ENCODE peak calls at places on chromosomes 7 and 10, in ten cellular contexts. One of them, this sample, is unnamed.

GRCh38 chr7:92953657-92954056 is 117.3 kb upstream of the CDK6 start:
- DNase-seq in CD8-positive, alpha-beta T cell: no peak
- DNase-seq in heart right ventricle: no peak
- DNase-seq in GM10248: no peak
- DNase-seq in sigmoid colon: no peak
- DNase-seq in ascending aorta: no peak
- DNase-seq in WTC11: no peak
- DNase-seq in neural crest cell: no peak
- DNase-seq in MM.1S: no peak
- DNase-seq in neural progenitor cell: peak
- DNase-seq in this sample: no peak

GRCh38 chr10:118148245-118148644 is 101.5 kb upstream of the RAB11FIP2 start:
- DNase-seq in heart right ventricle: no peak
- DNase-seq in GM10248: no peak
- DNase-seq in sigmoid colon: no peak
- DNase-seq in ascending aorta: no peak
- DNase-seq in MM.1S: no peak
- DNase-seq in WTC11: no peak
- DNase-seq in neural progenitor cell: peak
- DNase-seq in CD8-positive, alpha-beta T cell: no peak
- DNase-seq in neural crest cell: no peak
- DNase-seq in this sample: no peak

GRCh38 chr10:34213193-34213804 is 601.8 kb downstream of the PARD3 start:
- DNase-seq in CD8-positive, alpha-beta T cell: no peak
- DNase-seq in sigmoid colon: no peak
- DNase-seq in ascending aorta: no peak
- DNase-seq in WTC11: no peak
- DNase-seq in heart right ventricle: no peak
- DNase-seq in neural progenitor cell: no peak
- DNase-seq in MM.1S: no peak
- DNase-seq in GM10248: no peak
- DNase-seq in neural crest cell: no peak
- DNase-seq in this sample: no peak

GRCh38 chr10:132457328-132458070 is 60.5 kb downstream of the PWWP2B start:
- DNase-seq in neural crest cell: no peak
- DNase-seq in WTC11: no peak
- DNase-seq in neural progenitor cell: no peak
- DNase-seq in GM10248: no peak
- DNase-seq in ascending aorta: no peak
- DNase-seq in sigmoid colon: no peak
- DNase-seq in CD8-positive, alpha-beta T cell: no peak
- DNase-seq in heart right ventricle: peak
- DNase-seq in MM.1S: peak
- DNase-seq in this sample: no peak

GRCh38 chr10:17229967-17230682 is 2.1 kb downstream of the VIM start:
- DNase-seq in ascending aorta: peak
- DNase-seq in sigmoid colon: peak
- DNase-seq in GM10248: peak
- DNase-seq in MM.1S: peak
- DNase-seq in CD8-positive, alpha-beta T cell: peak
- DNase-seq in neural crest cell: peak
- DNase-seq in neural progenitor cell: peak
- DNase-seq in heart right ventricle: peak
- DNase-seq in WTC11: peak
- DNase-seq in this sample: peak

GRCh38 chr10:20582041-20582440 is 315.1 kb downstream of the NEBL start:
- DNase-seq in MM.1S: no peak
- DNase-seq in neural progenitor cell: no peak
- DNase-seq in GM10248: no peak
- DNase-seq in neural crest cell: no peak
- DNase-seq in ascending aorta: no peak
- DNase-seq in CD8-positive, alpha-beta T cell: no peak
- DNase-seq in sigmoid colon: no peak
- DNase-seq in heart right ventricle: no peak
- DNase-seq in WTC11: no peak
- DNase-seq in this sample: no peak

GRCh38 chr7:45658716-45659495 is 84.7 kb downstream of the ADCY1 start:
- DNase-seq in GM10248: no peak
- DNase-seq in MM.1S: no peak
- DNase-seq in neural crest cell: no peak
- DNase-seq in CD8-positive, alpha-beta T cell: peak
- DNase-seq in sigmoid colon: no peak
- DNase-seq in WTC11: no peak
- DNase-seq in neural progenitor cell: no peak
- DNase-seq in ascending aorta: no peak
- DNase-seq in heart right ventricle: no peak
- DNase-seq in this sample: no peak

GRCh38 chr7:5266148-5267028 is 16.4 kb upstream of the SLC29A4 start:
- DNase-seq in WTC11: peak
- DNase-seq in CD8-positive, alpha-beta T cell: no peak
- DNase-seq in sigmoid colon: no peak
- DNase-seq in GM10248: no peak
- DNase-seq in neural progenitor cell: no peak
- DNase-seq in MM.1S: no peak
- DNase-seq in neural crest cell: no peak
- DNase-seq in heart right ventricle: no peak
- DNase-seq in ascending aorta: no peak
- DNase-seq in this sample: no peak

GRCh38 chr10:132889091-132889490 is 53.3 kb downstream of the CFAP46 start:
- DNase-seq in CD8-positive, alpha-beta T cell: no peak
- DNase-seq in GM10248: no peak
- DNase-seq in ascending aorta: peak
- DNase-seq in MM.1S: no peak
- DNase-seq in heart right ventricle: peak
- DNase-seq in neural progenitor cell: no peak
- DNase-seq in neural crest cell: no peak
- DNase-seq in sigmoid colon: peak
- DNase-seq in WTC11: no peak
- DNase-seq in this sample: no peak

GRCh38 chr10:73818402-73818801 is 7.0 kb upstream of the NDST2 start:
- DNase-seq in CD8-positive, alpha-beta T cell: no peak
- DNase-seq in neural progenitor cell: no peak
- DNase-seq in neural crest cell: no peak
- DNase-seq in ascending aorta: no peak
- DNase-seq in GM10248: no peak
- DNase-seq in sigmoid colon: no peak
- DNase-seq in MM.1S: no peak
- DNase-seq in WTC11: peak
- DNase-seq in heart right ventricle: no peak
- DNase-seq in this sample: no peak

GRCh38 chr10:73816917-73817729 is 5.7 kb upstream of the NDST2 start:
- DNase-seq in sigmoid colon: no peak
- DNase-seq in WTC11: no peak
- DNase-seq in heart right ventricle: no peak
- DNase-seq in MM.1S: no peak
- DNase-seq in ascending aorta: no peak
- DNase-seq in neural crest cell: no peak
- DNase-seq in neural progenitor cell: no peak
- DNase-seq in GM10248: no peak
- DNase-seq in CD8-positive, alpha-beta T cell: no peak
- DNase-seq in this sample: no peak

GRCh38 chr10:73819025-73819424 is 7.6 kb upstream of the NDST2 start:
- DNase-seq in WTC11: no peak
- DNase-seq in CD8-positive, alpha-beta T cell: no peak
- DNase-seq in neural crest cell: no peak
- DNase-seq in GM10248: no peak
- DNase-seq in heart right ventricle: no peak
- DNase-seq in sigmoid colon: no peak
- DNase-seq in ascending aorta: no peak
- DNase-seq in MM.1S: no peak
- DNase-seq in neural progenitor cell: no peak
- DNase-seq in this sample: no peak

GRCh38 chr10:73817826-73818225 is 6.4 kb upstream of the NDST2 start:
- DNase-seq in heart right ventricle: no peak
- DNase-seq in neural progenitor cell: no peak
- DNase-seq in ascending aorta: no peak
- DNase-seq in neural crest cell: no peak
- DNase-seq in sigmoid colon: no peak
- DNase-seq in MM.1S: no peak
- DNase-seq in GM10248: no peak
- DNase-seq in CD8-positive, alpha-beta T cell: no peak
- DNase-seq in WTC11: no peak
- DNase-seq in this sample: no peak

GRCh38 chr10:73819513-73820093 is 8.2 kb upstream of the NDST2 start:
- DNase-seq in heart right ventricle: peak
- DNase-seq in MM.1S: no peak
- DNase-seq in neural progenitor cell: no peak
- DNase-seq in GM10248: no peak
- DNase-seq in CD8-positive, alpha-beta T cell: no peak
- DNase-seq in sigmoid colon: no peak
- DNase-seq in ascending aorta: no peak
- DNase-seq in neural crest cell: no peak
- DNase-seq in WTC11: peak
- DNase-seq in this sample: no peak
- TF ChIP-seq CTCF in heart right ventricle: no peak
- TF ChIP-seq CTCF in MM.1S: no peak
- TF ChIP-seq CTCF in neural progenitor cell: peak
- TF ChIP-seq CTCF in GM10248: no peak
- TF ChIP-seq CTCF in CD8-positive, alpha-beta T cell: no peak
- TF ChIP-seq CTCF in sigmoid colon: no peak
- TF ChIP-seq CTCF in ascending aorta: no peak
- TF ChIP-seq CTCF in neural crest cell: no peak
- TF ChIP-seq CTCF in WTC11: no peak
- TF ChIP-seq CTCF in this sample: no peak

GRCh38 chr10:123585477-123586445 is 80.4 kb upstream of the GPR26 start:
- DNase-seq in CD8-positive, alpha-beta T cell: no peak
- DNase-seq in GM10248: no peak
- DNase-seq in WTC11: no peak
- DNase-seq in MM.1S: no peak
- DNase-seq in heart right ventricle: no peak
- DNase-seq in neural crest cell: no peak
- DNase-seq in ascending aorta: no peak
- DNase-seq in sigmoid colon: no peak
- DNase-seq in neural progenitor cell: no peak
- DNase-seq in this sample: no peak
- TF ChIP-seq CTCF in CD8-positive, alpha-beta T cell: no peak
- TF ChIP-seq CTCF in GM10248: no peak
- TF ChIP-seq CTCF in WTC11: no peak
- TF ChIP-seq CTCF in MM.1S: no peak
- TF ChIP-seq CTCF in heart right ventricle: no peak
- TF ChIP-seq CTCF in neural crest cell: no peak
- TF ChIP-seq CTCF in ascending aorta: no peak
- TF ChIP-seq CTCF in sigmoid colon: no peak
- TF ChIP-seq CTCF in neural progenitor cell: no peak
- TF ChIP-seq CTCF in this sample: no peak

GRCh38 chr10:102375250-102375649 is 20.3 kb upstream of the NFKB2 start:
- DNase-seq in MM.1S: no peak
- DNase-seq in GM10248: no peak
- DNase-seq in CD8-positive, alpha-beta T cell: no peak
- DNase-seq in WTC11: peak
- DNase-seq in heart right ventricle: no peak
- DNase-seq in ascending aorta: no peak
- DNase-seq in sigmoid colon: no peak
- DNase-seq in neural progenitor cell: no peak
- DNase-seq in neural crest cell: no peak
- DNase-seq in this sample: no peak
- TF ChIP-seq CTCF in MM.1S: no peak
- TF ChIP-seq CTCF in GM10248: no peak
- TF ChIP-seq CTCF in CD8-positive, alpha-beta T cell: no peak
- TF ChIP-seq CTCF in WTC11: no peak
- TF ChIP-seq CTCF in heart right ventricle: no peak
- TF ChIP-seq CTCF in ascending aorta: no peak
- TF ChIP-seq CTCF in sigmoid colon: no peak
- TF ChIP-seq CTCF in neural progenitor cell: peak
- TF ChIP-seq CTCF in neural crest cell: no peak
- TF ChIP-seq CTCF in this sample: no peak

GRCh38 chr10:35349389-35349915 is 13.1 kb downstream of the CCNY start:
- DNase-seq in WTC11: no peak
- DNase-seq in neural crest cell: no peak
- DNase-seq in GM10248: no peak
- DNase-seq in sigmoid colon: no peak
- DNase-seq in ascending aorta: no peak
- DNase-seq in neural progenitor cell: no peak
- DNase-seq in MM.1S: no peak
- DNase-seq in heart right ventricle: no peak
- DNase-seq in CD8-positive, alpha-beta T cell: no peak
- DNase-seq in this sample: no peak
- TF ChIP-seq CTCF in WTC11: no peak
- TF ChIP-seq CTCF in neural crest cell: no peak
- TF ChIP-seq CTCF in GM10248: no peak
- TF ChIP-seq CTCF in sigmoid colon: no peak
- TF ChIP-seq CTCF in ascending aorta: no peak
- TF ChIP-seq CTCF in neural progenitor cell: no peak
- TF ChIP-seq CTCF in MM.1S: no peak
- TF ChIP-seq CTCF in heart right ventricle: no peak
- TF ChIP-seq CTCF in CD8-positive, alpha-beta T cell: no peak
- TF ChIP-seq CTCF in this sample: no peak

GRCh38 chr7:75033064-75033463 is 40.5 kb downstream of the RCC1L start:
- DNase-seq in WTC11: peak
- DNase-seq in neural progenitor cell: peak
- DNase-seq in GM10248: no peak
- DNase-seq in neural crest cell: peak
- DNase-seq in MM.1S: no peak
- DNase-seq in heart right ventricle: no peak
- DNase-seq in ascending aorta: no peak
- DNase-seq in CD8-positive, alpha-beta T cell: no peak
- DNase-seq in sigmoid colon: no peak
- DNase-seq in this sample: no peak
- TF ChIP-seq CTCF in WTC11: peak
- TF ChIP-seq CTCF in neural progenitor cell: peak
- TF ChIP-seq CTCF in GM10248: no peak
- TF ChIP-seq CTCF in neural crest cell: peak
- TF ChIP-seq CTCF in MM.1S: no peak
- TF ChIP-seq CTCF in heart right ventricle: no peak
- TF ChIP-seq CTCF in ascending aorta: no peak
- TF ChIP-seq CTCF in CD8-positive, alpha-beta T cell: no peak
- TF ChIP-seq CTCF in sigmoid colon: no peak
- TF ChIP-seq CTCF in this sample: no peak